ENCODE peak calls at places on chromosomes 11 and 22, in seven cellular contexts. One of them, this sample, is unnamed. For H3K4me1, the result is how much of the 10 kb centered on the place peaks cover.

GRCh38 chr11:126870021-126870420 is 130.5 kb downstream of the KIRREL3 start:
- DNase-seq in HCT116: no peak
- DNase-seq in H1: no peak
- DNase-seq in K562: no peak
- DNase-seq in GM12878: no peak
- DNase-seq in SK-N-SH: no peak
- DNase-seq in HepG2: no peak
- DNase-seq in this sample: no peak

GRCh38 chr11:132980721-132981120 is 551.6 kb downstream of the OPCML start:
- DNase-seq in K562: no peak
- DNase-seq in GM12878: no peak
- DNase-seq in HepG2: no peak
- DNase-seq in H1: no peak
- DNase-seq in HCT116: no peak
- DNase-seq in SK-N-SH: no peak
- DNase-seq in this sample: no peak

GRCh38 chr11:62588966-62589637 is 2.2 kb downstream of the TUT1 start:
- DNase-seq in HCT116: no peak
- DNase-seq in SK-N-SH: no peak
- DNase-seq in HepG2: no peak
- DNase-seq in K562: no peak
- DNase-seq in H1: no peak
- DNase-seq in GM12878: no peak
- DNase-seq in this sample: no peak

GRCh38 chr11:76669901-76670474 is 559 bp downstream of the LRRC32 start:
- DNase-seq in HepG2: no peak
- DNase-seq in HCT116: no peak
- DNase-seq in GM12878: no peak
- DNase-seq in SK-N-SH: no peak
- DNase-seq in H1: no peak
- DNase-seq in K562: no peak
- DNase-seq in this sample: no peak

GRCh38 chr11:14124345-14124744 is 161.8 kb downstream of the SPON1 start:
- DNase-seq in GM12878: no peak
- DNase-seq in H1: no peak
- DNase-seq in SK-N-SH: no peak
- DNase-seq in HepG2: no peak
- DNase-seq in K562: no peak
- DNase-seq in HCT116: no peak
- DNase-seq in this sample: no peak

GRCh38 chr11:131864205-131864604 is 493.8 kb downstream of the NTM start:
- DNase-seq in HepG2: no peak
- DNase-seq in K562: no peak
- DNase-seq in GM12878: no peak
- DNase-seq in HCT116: no peak
- DNase-seq in H1: no peak
- DNase-seq in SK-N-SH: peak
- DNase-seq in this sample: no peak

GRCh38 chr22:28025866-28026575 is 107.0 kb upstream of the PITPNB start:
- DNase-seq in SK-N-SH: peak
- DNase-seq in HCT116: no peak
- DNase-seq in H1: no peak
- DNase-seq in K562: no peak
- DNase-seq in GM12878: no peak
- DNase-seq in HepG2: no peak
- DNase-seq in this sample: no peak

GRCh38 chr11:507727-508515 is 879 bp upstream of the RNH1 start:
- DNase-seq in H1: no peak
- DNase-seq in K562: no peak
- DNase-seq in GM12878: no peak
- DNase-seq in HCT116: no peak
- DNase-seq in SK-N-SH: no peak
- DNase-seq in HepG2: no peak
- DNase-seq in this sample: no peak

GRCh38 chr22:39763276-39763675 is 130.3 kb downstream of the ENTHD1 start:
- DNase-seq in K562: no peak
- DNase-seq in GM12878: no peak
- DNase-seq in H1: no peak
- DNase-seq in HepG2: no peak
- DNase-seq in SK-N-SH: no peak
- DNase-seq in HCT116: no peak
- DNase-seq in this sample: no peak

GRCh38 chr22:50684986-50685385 is 12.4 kb downstream of the SHANK3 start:
- DNase-seq in K562: no peak
- DNase-seq in HepG2: no peak
- DNase-seq in GM12878: no peak
- DNase-seq in HCT116: no peak
- DNase-seq in H1: no peak
- DNase-seq in SK-N-SH: peak
- DNase-seq in this sample: no peak

GRCh38 chr11:83720675-83721074 is 434.5 kb upstream of the CCDC90B start:
- DNase-seq in GM12878: no peak
- DNase-seq in K562: no peak
- DNase-seq in H1: no peak
- DNase-seq in SK-N-SH: no peak
- DNase-seq in HCT116: no peak
- DNase-seq in HepG2: no peak
- DNase-seq in this sample: peak

GRCh38 chr11:74284466-74284865 is 27.0 kb downstream of the P4HA3 start:
- DNase-seq in H1: no peak
- DNase-seq in HepG2: no peak
- DNase-seq in GM12878: no peak
- DNase-seq in SK-N-SH: no peak
- DNase-seq in K562: no peak
- DNase-seq in HCT116: no peak
- DNase-seq in this sample: no peak

GRCh38 chr11:47514825-47515647 is 37.9 kb downstream of the CELF1 start:
- DNase-seq in K562: peak
- DNase-seq in H1: no peak
- DNase-seq in HepG2: no peak
- DNase-seq in HCT116: no peak
- DNase-seq in GM12878: no peak
- DNase-seq in SK-N-SH: no peak
- DNase-seq in this sample: no peak

GRCh38 chr11:96187779-96188624 is 155.0 kb downstream of the MAML2 start:
- DNase-seq in K562: no peak
- DNase-seq in SK-N-SH: no peak
- DNase-seq in HCT116: no peak
- DNase-seq in H1: no peak
- DNase-seq in GM12878: no peak
- DNase-seq in HepG2: peak
- DNase-seq in this sample: no peak

GRCh38 chr11:74090701-74091100 is 80.1 kb downstream of the C2CD3 start:
- DNase-seq in H1: no peak
- DNase-seq in HCT116: no peak
- DNase-seq in K562: no peak
- DNase-seq in SK-N-SH: no peak
- DNase-seq in GM12878: no peak
- DNase-seq in HepG2: peak
- DNase-seq in this sample: no peak

GRCh38 chr22:40238425-40239344 is 61.0 kb downstream of the TNRC6B start:
- DNase-seq in K562: no peak
- DNase-seq in SK-N-SH: no peak
- DNase-seq in HepG2: no peak
- DNase-seq in HCT116: no peak
- DNase-seq in GM12878: no peak
- DNase-seq in H1: no peak
- DNase-seq in this sample: no peak

GRCh38 chr22:32606181-32606580 is 131.6 kb downstream of the FBXO7 start:
- DNase-seq in HCT116: no peak
- DNase-seq in GM12878: no peak
- DNase-seq in SK-N-SH: no peak
- DNase-seq in H1: no peak
- DNase-seq in HepG2: no peak
- DNase-seq in K562: no peak
- DNase-seq in this sample: no peak

GRCh38 chr11:80873309-80873999 is 1432.6 kb upstream of the TENM4 start:
- DNase-seq in GM12878: peak
- DNase-seq in SK-N-SH: no peak
- DNase-seq in HCT116: no peak
- DNase-seq in K562: no peak
- DNase-seq in HepG2: no peak
- DNase-seq in H1: no peak
- DNase-seq in this sample: no peak

GRCh38 chr22:45529966-45530575 is 27.4 kb downstream of the FBLN1 start:
- DNase-seq in H1: no peak
- DNase-seq in HCT116: no peak
- DNase-seq in SK-N-SH: peak
- DNase-seq in HepG2: no peak
- DNase-seq in K562: no peak
- DNase-seq in GM12878: no peak
- DNase-seq in this sample: no peak

GRCh38 chr11:64000026-64000739 is 13.9 kb downstream of the OTUB1 start:
- DNase-seq in SK-N-SH: peak
- DNase-seq in HepG2: no peak
- DNase-seq in H1: no peak
- DNase-seq in K562: no peak
- DNase-seq in HCT116: no peak
- DNase-seq in GM12878: no peak
- DNase-seq in this sample: peak

GRCh38 chr11:101010899-101011298 is 118.7 kb downstream of the PGR start:
- DNase-seq in HepG2: no peak
- DNase-seq in HCT116: no peak
- DNase-seq in K562: no peak
- DNase-seq in SK-N-SH: no peak
- DNase-seq in H1: peak
- DNase-seq in GM12878: no peak
- DNase-seq in this sample: peak

GRCh38 chr11:97703815-97704214 is 1314.0 kb downstream of the JRKL start:
- DNase-seq in H1: no peak
- DNase-seq in GM12878: no peak
- DNase-seq in SK-N-SH: no peak
- DNase-seq in K562: no peak
- DNase-seq in HepG2: no peak
- DNase-seq in HCT116: no peak
- DNase-seq in this sample: no peak

GRCh38 chr11:57763568-57763967 is 2.0 kb downstream of the CTNND1 start:
- DNase-seq in K562: peak
- DNase-seq in H1: no peak
- DNase-seq in HepG2: peak
- DNase-seq in GM12878: no peak
- DNase-seq in HCT116: no peak
- DNase-seq in SK-N-SH: peak
- DNase-seq in this sample: no peak

GRCh38 chr22:28951530-28951929 is 68.2 kb downstream of the ZNRF3 start:
- DNase-seq in SK-N-SH: no peak
- DNase-seq in HepG2: no peak
- DNase-seq in GM12878: no peak
- DNase-seq in HCT116: no peak
- DNase-seq in K562: no peak
- DNase-seq in H1: no peak
- DNase-seq in this sample: no peak

GRCh38 chr22:24594569-24595120 is 1.8 kb upstream of the LRRC75B start:
- DNase-seq in HCT116: no peak
- DNase-seq in SK-N-SH: peak
- DNase-seq in GM12878: no peak
- DNase-seq in K562: no peak
- DNase-seq in H1: no peak
- DNase-seq in HepG2: no peak
- DNase-seq in this sample: no peak

GRCh38 chr11:119121811-119122124 is 388 bp downstream of the HINFP start:
- DNase-seq in SK-N-SH: no peak
- DNase-seq in HepG2: no peak
- DNase-seq in K562: no peak
- DNase-seq in HCT116: no peak
- DNase-seq in GM12878: no peak
- DNase-seq in H1: no peak
- DNase-seq in this sample: no peak
- H3K4me1 ChIP-seq in SK-N-SH: under half
- H3K4me1 ChIP-seq in HepG2: under half
- H3K4me1 ChIP-seq in K562: under half
- H3K4me1 ChIP-seq in HCT116: under half
- H3K4me1 ChIP-seq in GM12878: under half
- H3K4me1 ChIP-seq in H1: under half
- H3K4me1 ChIP-seq in this sample: under half

DNA sequence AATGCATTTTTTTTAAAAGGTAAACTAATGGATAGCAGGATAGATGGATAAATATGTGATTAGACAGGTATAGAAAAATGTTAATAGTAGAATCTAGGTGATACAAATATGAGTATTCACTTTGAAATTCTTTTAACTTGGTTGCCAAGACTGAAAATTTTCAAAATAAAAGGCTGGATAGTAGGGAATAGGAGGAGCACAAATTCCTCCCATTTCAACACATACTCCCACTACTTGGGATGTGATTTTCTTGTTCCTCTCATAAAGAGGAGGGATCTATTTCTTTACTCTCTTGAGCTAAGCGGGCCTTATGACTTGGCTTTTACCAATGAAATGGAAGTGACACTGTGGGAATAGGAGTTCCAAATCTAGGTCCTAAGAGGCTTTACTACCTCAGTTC is 35.9 kb downstream of the PIK3C2A start:
- DNase-seq in GM12878: no peak
- DNase-seq in HepG2: no peak
- DNase-seq in K562: no peak
- DNase-seq in SK-N-SH: no peak
- DNase-seq in HCT116: no peak
- DNase-seq in H1: no peak
- DNase-seq in this sample: no peak
- TF ChIP-seq YY1 in GM12878: no peak
- TF ChIP-seq YY1 in HepG2: no peak
- TF ChIP-seq YY1 in K562: no peak
- TF ChIP-seq YY1 in SK-N-SH: no peak
- TF ChIP-seq YY1 in HCT116: no peak
- TF ChIP-seq YY1 in H1: no peak
- TF ChIP-seq YY1 in this sample: no peak

DNA sequence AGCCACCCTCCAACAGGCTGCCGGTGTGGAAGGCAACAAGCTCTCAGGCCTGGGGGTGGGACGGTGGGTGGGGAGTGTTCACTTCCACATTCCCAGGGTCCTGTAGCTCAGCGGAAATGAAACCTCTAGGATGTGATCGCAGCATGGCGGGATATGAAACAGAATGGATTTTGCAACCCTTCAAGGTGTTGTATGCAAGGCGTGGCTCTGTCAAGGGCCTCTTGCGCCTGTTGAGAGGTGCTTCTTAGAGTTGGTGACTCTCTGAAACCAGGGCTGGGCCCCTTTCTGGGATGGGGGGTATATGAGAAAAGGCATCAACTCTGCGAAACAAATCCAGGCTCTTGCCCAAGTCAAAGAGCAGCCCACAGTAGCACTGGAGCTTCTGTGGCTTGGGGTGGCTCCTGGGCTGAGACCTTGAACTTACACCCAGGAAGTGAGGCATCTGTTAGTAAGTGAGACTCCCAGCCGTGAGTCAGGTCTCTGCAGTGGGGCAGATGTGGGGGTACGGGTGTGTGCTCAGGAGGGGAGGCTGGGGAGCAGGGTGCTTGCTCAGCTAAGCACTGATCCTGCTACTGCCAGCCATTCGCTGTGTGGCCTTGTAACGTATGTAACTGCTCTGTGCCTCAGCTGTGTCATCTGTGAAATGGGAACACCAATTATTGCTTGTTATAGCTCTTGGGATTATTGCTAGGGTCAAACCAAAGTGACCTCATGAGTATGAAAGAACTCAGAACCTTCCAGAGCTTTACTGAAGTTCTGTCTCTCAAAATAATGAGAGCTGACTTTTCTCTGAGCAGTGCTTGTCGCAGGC is 28.3 kb downstream of the NECTIN1 start:
- DNase-seq in HCT116: no peak
- DNase-seq in SK-N-SH: no peak
- DNase-seq in K562: no peak
- DNase-seq in HepG2: peak
- DNase-seq in H1: no peak
- DNase-seq in GM12878: no peak
- DNase-seq in this sample: no peak
- H3K9ac ChIP-seq in HCT116: no peak
- H3K9ac ChIP-seq in SK-N-SH: no peak
- H3K9ac ChIP-seq in K562: no peak
- H3K9ac ChIP-seq in HepG2: no peak
- H3K9ac ChIP-seq in H1: no peak
- H3K9ac ChIP-seq in GM12878: no peak
- H3K9ac ChIP-seq in this sample: no peak

GRCh38 chr22:49658902-49659280 is 168.8 kb downstream of the BRD1 start:
- DNase-seq in GM12878: no peak
- DNase-seq in K562: no peak
- DNase-seq in SK-N-SH: no peak
- DNase-seq in H1: no peak
- DNase-seq in HCT116: no peak
- DNase-seq in HepG2: no peak
- DNase-seq in this sample: peak
- H3K4me1 ChIP-seq in GM12878: under half
- H3K4me1 ChIP-seq in K562: under half
- H3K4me1 ChIP-seq in SK-N-SH: under half
- H3K4me1 ChIP-seq in H1: under half
- H3K4me1 ChIP-seq in HCT116: under half
- H3K4me1 ChIP-seq in HepG2: under half
- H3K4me1 ChIP-seq in this sample: under half